ENCODE peak calls at places on chromosome 21, in eight cellular contexts. One of them, this sample, is unnamed.

GRCh38 chr21:44461438-44462089 is 6.3 kb downstream of the LRRC3 start:
- DNase-seq in tibial nerve: no peak
- DNase-seq in NB4: no peak
- DNase-seq in cardiac fibroblast: no peak
- DNase-seq in endothelial cell: peak
- DNase-seq in glutamatergic neuron: no peak
- DNase-seq in endothelial cell of umbilical vein: no peak
- DNase-seq in AG09319: no peak
- DNase-seq in this sample: no peak

GRCh38 chr21:36199021-36199420 is 42.4 kb downstream of the DOP1B start:
- DNase-seq in tibial nerve: no peak
- DNase-seq in NB4: no peak
- DNase-seq in cardiac fibroblast: no peak
- DNase-seq in endothelial cell: no peak
- DNase-seq in glutamatergic neuron: no peak
- DNase-seq in endothelial cell of umbilical vein: no peak
- DNase-seq in AG09319: no peak
- DNase-seq in this sample: no peak

GRCh38 chr21:34498623-34499022 is 13.4 kb downstream of the KCNE1 start:
- DNase-seq in tibial nerve: no peak
- DNase-seq in NB4: no peak
- DNase-seq in cardiac fibroblast: peak
- DNase-seq in endothelial cell: no peak
- DNase-seq in glutamatergic neuron: no peak
- DNase-seq in endothelial cell of umbilical vein: no peak
- DNase-seq in AG09319: no peak
- DNase-seq in this sample: no peak

GRCh38 chr21:16891821-16892220 is 621.0 kb upstream of the CXADR start:
- DNase-seq in tibial nerve: no peak
- DNase-seq in NB4: no peak
- DNase-seq in cardiac fibroblast: peak
- DNase-seq in endothelial cell: no peak
- DNase-seq in glutamatergic neuron: no peak
- DNase-seq in endothelial cell of umbilical vein: peak
- DNase-seq in AG09319: peak
- DNase-seq in this sample: peak

GRCh38 chr21:34715518-34715917 is 46.7 kb downstream of the CLIC6 start:
- DNase-seq in tibial nerve: no peak
- DNase-seq in NB4: no peak
- DNase-seq in cardiac fibroblast: no peak
- DNase-seq in endothelial cell: no peak
- DNase-seq in glutamatergic neuron: no peak
- DNase-seq in endothelial cell of umbilical vein: no peak
- DNase-seq in AG09319: no peak
- DNase-seq in this sample: no peak

GRCh38 chr21:45776971-45777370 is 133.4 kb downstream of the PCBP3 start:
- DNase-seq in tibial nerve: no peak
- DNase-seq in NB4: no peak
- DNase-seq in cardiac fibroblast: no peak
- DNase-seq in endothelial cell: no peak
- DNase-seq in glutamatergic neuron: no peak
- DNase-seq in endothelial cell of umbilical vein: no peak
- DNase-seq in AG09319: no peak
- DNase-seq in this sample: no peak

GRCh38 chr21:29217818-29218252 is 80.9 kb upstream of the BACH1 start:
- DNase-seq in tibial nerve: no peak
- DNase-seq in NB4: peak
- DNase-seq in cardiac fibroblast: peak
- DNase-seq in endothelial cell: no peak
- DNase-seq in glutamatergic neuron: no peak
- DNase-seq in endothelial cell of umbilical vein: peak
- DNase-seq in AG09319: peak
- DNase-seq in this sample: peak

GRCh38 chr21:23968722-23969647 is 1638.3 kb downstream of the MRPL39 start:
- DNase-seq in tibial nerve: no peak
- DNase-seq in NB4: peak
- DNase-seq in cardiac fibroblast: peak
- DNase-seq in endothelial cell: peak
- DNase-seq in glutamatergic neuron: peak
- DNase-seq in endothelial cell of umbilical vein: peak
- DNase-seq in AG09319: no peak
- DNase-seq in this sample: no peak

GRCh38 chr21:38505654-38506523 is 7.6 kb upstream of the ERG start:
- DNase-seq in tibial nerve: no peak
- DNase-seq in NB4: peak
- DNase-seq in cardiac fibroblast: peak
- DNase-seq in endothelial cell: peak
- DNase-seq in glutamatergic neuron: no peak
- DNase-seq in endothelial cell of umbilical vein: peak
- DNase-seq in AG09319: peak
- DNase-seq in this sample: peak

GRCh38 chr21:20334585-20334984 is 663.6 kb upstream of the NCAM2 start:
- DNase-seq in tibial nerve: no peak
- DNase-seq in NB4: no peak
- DNase-seq in cardiac fibroblast: no peak
- DNase-seq in endothelial cell: no peak
- DNase-seq in glutamatergic neuron: no peak
- DNase-seq in endothelial cell of umbilical vein: no peak
- DNase-seq in AG09319: no peak
- DNase-seq in this sample: no peak

GRCh38 chr21:43988016-43988415 is 24.1 kb upstream of the TRAPPC10 start:
- DNase-seq in tibial nerve: no peak
- DNase-seq in NB4: no peak
- DNase-seq in cardiac fibroblast: no peak
- DNase-seq in endothelial cell: no peak
- DNase-seq in glutamatergic neuron: no peak
- DNase-seq in endothelial cell of umbilical vein: no peak
- DNase-seq in AG09319: no peak
- DNase-seq in this sample: no peak

GRCh38 chr21:29299046-29299905 is 554 bp downstream of the BACH1 start:
- DNase-seq in tibial nerve: peak
- DNase-seq in NB4: peak
- DNase-seq in cardiac fibroblast: peak
- DNase-seq in endothelial cell: peak
- DNase-seq in glutamatergic neuron: peak
- DNase-seq in endothelial cell of umbilical vein: peak
- DNase-seq in AG09319: no peak
- DNase-seq in this sample: peak

GRCh38 chr21:34844033-34844923 is 175.5 kb downstream of the CLIC6 start:
- DNase-seq in tibial nerve: peak
- DNase-seq in NB4: no peak
- DNase-seq in cardiac fibroblast: peak
- DNase-seq in endothelial cell: no peak
- DNase-seq in glutamatergic neuron: peak
- DNase-seq in endothelial cell of umbilical vein: no peak
- DNase-seq in AG09319: no peak
- DNase-seq in this sample: no peak

GRCh38 chr21:45299864-45300785 is 12.4 kb upstream of the POFUT2 start:
- DNase-seq in tibial nerve: peak
- DNase-seq in NB4: no peak
- DNase-seq in cardiac fibroblast: peak
- DNase-seq in endothelial cell: no peak
- DNase-seq in glutamatergic neuron: no peak
- DNase-seq in endothelial cell of umbilical vein: no peak
- DNase-seq in AG09319: no peak
- DNase-seq in this sample: no peak

DNA sequence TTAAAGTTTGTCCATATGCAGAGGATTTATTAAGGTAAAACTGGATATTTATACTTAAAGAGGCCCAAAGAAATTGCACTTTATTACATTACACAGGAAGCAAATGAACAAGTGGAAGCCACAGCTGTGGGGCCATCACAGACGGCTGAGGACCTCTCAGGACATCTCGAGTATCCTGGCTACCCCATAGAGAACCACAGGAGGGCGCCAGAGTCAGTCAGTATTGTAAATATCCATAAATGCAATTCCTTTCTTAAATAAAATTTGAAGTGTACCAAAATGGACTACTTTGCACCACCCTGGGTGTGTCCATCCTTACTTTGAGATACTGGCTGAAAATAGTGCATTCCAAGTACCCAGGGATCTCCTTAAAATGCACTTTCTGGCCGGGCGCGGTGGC is 257.2 kb downstream of the MRPL39 start:
- DNase-seq in tibial nerve: no peak
- DNase-seq in NB4: peak
- DNase-seq in cardiac fibroblast: peak
- DNase-seq in endothelial cell: peak
- DNase-seq in glutamatergic neuron: peak
- DNase-seq in endothelial cell of umbilical vein: peak
- DNase-seq in AG09319: no peak
- DNase-seq in this sample: peak
- TF ChIP-seq CTCF in tibial nerve: no peak
- TF ChIP-seq CTCF in NB4: peak
- TF ChIP-seq CTCF in cardiac fibroblast: peak
- TF ChIP-seq CTCF in endothelial cell: peak
- TF ChIP-seq CTCF in glutamatergic neuron: peak
- TF ChIP-seq CTCF in endothelial cell of umbilical vein: peak
- TF ChIP-seq CTCF in AG09319: peak
- TF ChIP-seq CTCF in this sample: peak

GRCh38 chr21:41402231-41402630 is 23.8 kb upstream of the MX1 start:
- DNase-seq in tibial nerve: no peak
- DNase-seq in NB4: no peak
- DNase-seq in cardiac fibroblast: no peak
- DNase-seq in endothelial cell: no peak
- DNase-seq in glutamatergic neuron: no peak
- DNase-seq in endothelial cell of umbilical vein: no peak
- DNase-seq in AG09319: no peak
- DNase-seq in this sample: no peak
- TF ChIP-seq CTCF in tibial nerve: no peak
- TF ChIP-seq CTCF in NB4: no peak
- TF ChIP-seq CTCF in cardiac fibroblast: no peak
- TF ChIP-seq CTCF in endothelial cell: no peak
- TF ChIP-seq CTCF in glutamatergic neuron: no peak
- TF ChIP-seq CTCF in endothelial cell of umbilical vein: no peak
- TF ChIP-seq CTCF in AG09319: no peak
- TF ChIP-seq CTCF in this sample: no peak

DNA sequence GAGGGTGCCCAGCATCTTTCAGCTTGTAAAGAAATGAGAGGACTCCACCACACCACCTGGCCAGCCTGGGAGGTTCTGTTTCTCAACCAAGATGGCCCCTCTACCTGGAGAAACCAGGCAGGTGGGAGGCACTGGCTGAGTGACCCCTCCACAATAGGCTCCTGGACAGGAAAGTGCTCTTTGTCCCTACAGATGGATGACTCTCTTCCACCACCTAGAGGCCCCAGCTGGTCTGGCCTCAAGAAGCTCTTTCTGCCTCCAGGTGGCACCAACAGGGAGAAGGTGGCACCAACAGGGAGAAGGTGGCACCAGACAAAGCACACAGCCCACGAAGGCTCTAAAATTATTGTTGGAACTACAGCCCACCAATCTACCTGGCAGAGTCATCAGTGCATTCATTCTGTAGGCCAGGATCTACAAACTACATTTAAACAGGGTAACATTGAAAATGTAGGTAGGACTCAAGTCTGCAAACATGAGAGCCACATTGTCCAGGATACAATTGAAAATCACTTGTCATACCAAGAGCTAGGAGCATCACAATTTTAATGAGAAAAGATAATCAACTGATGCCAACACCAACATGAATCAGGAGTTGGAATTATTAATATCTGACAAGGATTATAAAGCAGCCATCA is 14.4 kb downstream of the TMPRSS3 start:
- DNase-seq in tibial nerve: no peak
- DNase-seq in NB4: peak
- DNase-seq in cardiac fibroblast: peak
- DNase-seq in endothelial cell: peak
- DNase-seq in glutamatergic neuron: peak
- DNase-seq in endothelial cell of umbilical vein: peak
- DNase-seq in AG09319: no peak
- DNase-seq in this sample: no peak
- TF ChIP-seq CTCF in tibial nerve: no peak
- TF ChIP-seq CTCF in NB4: peak
- TF ChIP-seq CTCF in cardiac fibroblast: peak
- TF ChIP-seq CTCF in endothelial cell: peak
- TF ChIP-seq CTCF in glutamatergic neuron: peak
- TF ChIP-seq CTCF in endothelial cell of umbilical vein: peak
- TF ChIP-seq CTCF in AG09319: peak
- TF ChIP-seq CTCF in this sample: peak

GRCh38 chr21:31198575-31198974 is 145.5 kb downstream of the TIAM1 start:
- DNase-seq in tibial nerve: no peak
- DNase-seq in NB4: peak
- DNase-seq in cardiac fibroblast: peak
- DNase-seq in endothelial cell: no peak
- DNase-seq in glutamatergic neuron: no peak
- DNase-seq in endothelial cell of umbilical vein: peak
- DNase-seq in AG09319: no peak
- DNase-seq in this sample: peak
- TF ChIP-seq CTCF in tibial nerve: peak
- TF ChIP-seq CTCF in NB4: peak
- TF ChIP-seq CTCF in cardiac fibroblast: peak
- TF ChIP-seq CTCF in endothelial cell: peak
- TF ChIP-seq CTCF in glutamatergic neuron: peak
- TF ChIP-seq CTCF in endothelial cell of umbilical vein: no peak
- TF ChIP-seq CTCF in AG09319: peak
- TF ChIP-seq CTCF in this sample: peak

DNA sequence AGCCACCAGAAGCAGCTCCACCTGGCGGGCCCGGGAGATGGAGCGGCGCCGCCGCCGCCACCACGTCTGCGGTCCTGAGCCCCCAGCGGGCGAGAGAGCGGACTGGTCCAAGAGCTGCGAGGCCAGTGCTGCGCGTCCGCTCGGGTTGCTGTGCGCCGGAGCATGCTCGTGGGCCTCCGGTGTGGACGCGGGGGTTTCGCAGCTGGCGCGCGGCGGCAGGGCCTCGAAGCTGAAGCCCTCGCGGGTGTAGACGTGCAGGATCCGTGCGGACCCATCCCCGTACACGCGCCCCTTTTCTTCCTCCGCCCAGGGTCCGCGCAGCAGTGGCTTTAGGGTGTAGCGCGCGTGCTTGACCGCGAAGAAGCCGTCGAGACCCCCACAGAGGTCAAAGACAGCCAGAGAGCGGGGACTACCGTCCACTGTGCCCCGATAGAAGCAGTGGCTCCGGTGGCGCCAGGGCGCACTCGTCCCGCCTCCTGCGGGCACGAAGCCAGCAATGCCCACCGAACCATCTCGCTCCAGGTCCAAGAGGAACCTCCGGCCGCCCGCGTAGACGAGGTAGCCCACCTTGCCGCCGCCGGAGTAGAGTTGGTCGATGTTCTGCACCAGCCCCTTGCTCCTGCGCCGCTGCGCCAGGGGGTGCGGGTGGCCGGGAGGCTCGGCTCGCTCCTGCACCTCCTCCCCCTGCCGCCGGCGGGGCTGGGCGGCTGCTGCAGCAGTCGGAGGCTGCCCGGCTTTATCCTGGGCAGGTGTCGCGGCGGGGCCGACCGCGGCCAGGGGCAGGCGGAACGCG is 1.1 kb downstream of the ADAMTS5 start:
- DNase-seq in tibial nerve: no peak
- DNase-seq in NB4: no peak
- DNase-seq in cardiac fibroblast: peak
- DNase-seq in endothelial cell: peak
- DNase-seq in glutamatergic neuron: peak
- DNase-seq in endothelial cell of umbilical vein: no peak
- DNase-seq in AG09319: no peak
- DNase-seq in this sample: no peak
- TF ChIP-seq CTCF in tibial nerve: peak
- TF ChIP-seq CTCF in NB4: no peak
- TF ChIP-seq CTCF in cardiac fibroblast: no peak
- TF ChIP-seq CTCF in endothelial cell: peak
- TF ChIP-seq CTCF in glutamatergic neuron: peak
- TF ChIP-seq CTCF in endothelial cell of umbilical vein: no peak
- TF ChIP-seq CTCF in AG09319: peak
- TF ChIP-seq CTCF in this sample: peak

This sample was measured in HFFc6.